ENCODE peak calls at places on chromosome 4, in six cellular contexts. Q, V, I, H, K and Z are unnamed samples.

GRCh38 chr4:41297832-41298231 is 41.1 kb downstream of the UCHL1 start:
- DNase-seq in Q (no peak), V (no peak), I (no peak), H (no peak), K (no peak), Z (no peak)

GRCh38 chr4:13559414-13559813 is 15.1 kb upstream of the NKX3-2 start:
- DNase-seq in Q (no peak), V (no peak), I (no peak), H (no peak), K (no peak), Z (no peak)

GRCh38 chr4:25863347-25863784 is 578 bp upstream of the SEL1L3 start:
- DNase-seq in Q (no peak), V (no peak), I (no peak), H (no peak), K (peak), Z (no peak)

GRCh38 chr4:138439143-138439581 is 197.0 kb upstream of the SLC7A11 start:
- DNase-seq in Q (no peak), V (no peak), I (no peak), H (no peak), K (no peak), Z (no peak)

GRCh38 chr4:83436680-83437079 is 18.9 kb downstream of the HELQ start:
- DNase-seq in Q (no peak), V (no peak), I (no peak), H (no peak), K (no peak), Z (no peak)

GRCh38 chr4:991451-992296 is 1.5 kb downstream of the SLC26A1 start:
- DNase-seq in Q (peak), V (no peak), I (no peak), H (no peak), K (no peak), Z (no peak)

GRCh38 chr4:11543710-11544109 is 115.0 kb upstream of the HS3ST1 start:
- DNase-seq in Q (peak), V (no peak), I (no peak), H (no peak), K (no peak), Z (no peak)

GRCh38 chr4:58711039-58711438 is 1600.9 kb upstream of the IGFBP7 start:
- DNase-seq in Q (no peak), V (no peak), I (no peak), H (no peak), K (no peak), Z (no peak)

GRCh38 chr4:148998719-148999118 is 556.5 kb upstream of the NR3C2 start:
- DNase-seq in Q (no peak), V (peak), I (no peak), H (no peak), K (no peak), Z (no peak)

GRCh38 chr4:664713-665231 is 9.3 kb downstream of the ATP5ME start:
- DNase-seq in Q (no peak), V (no peak), I (no peak), H (no peak), K (no peak), Z (no peak)

GRCh38 chr4:188989371-188989770 is 850.1 kb downstream of the TRIML1 start:
- DNase-seq in Q (no peak), V (no peak), I (no peak), H (no peak), K (peak), Z (no peak)

GRCh38 chr4:162498168-162498567 is 334.4 kb upstream of the FSTL5 start:
- DNase-seq in Q (no peak), V (no peak), I (no peak), H (no peak), K (no peak), Z (no peak)

GRCh38 chr4:100796333-100796732 is 278.5 kb upstream of the EMCN start:
- DNase-seq in Q (no peak), V (no peak), I (no peak), H (no peak), K (no peak), Z (no peak)

GRCh38 chr4:126448093-126448820 is 1133.5 kb downstream of the FAT4 start:
- DNase-seq in Q (no peak), V (no peak), I (no peak), H (no peak), K (no peak), Z (no peak)

GRCh38 chr4:82493721-82494425 is 63.5 kb downstream of the ENOPH1 start:
- DNase-seq in Q (no peak), V (peak), I (no peak), H (no peak), K (no peak), Z (no peak)

GRCh38 chr4:186021461-186022167 is 47.3 kb upstream of the TLR3 start:
- DNase-seq in Q (peak), V (no peak), I (peak), H (no peak), K (peak), Z (no peak)

GRCh38 chr4:100900134-100900533 is 382.3 kb upstream of the EMCN start:
- DNase-seq in Q (no peak), V (no peak), I (no peak), H (no peak), K (no peak), Z (no peak)

GRCh38 chr4:38034986-38035882 is 75.0 kb downstream of the PTTG2 start:
- DNase-seq in Q (peak), V (peak), I (peak), H (no peak), K (peak), Z (no peak)

GRCh38 chr4:107035711-107036601 is at the start of gene DKK2:
- DNase-seq in Q (no peak), V (peak), I (peak), H (no peak), K (peak), Z (no peak)

GRCh38 chr4:125306112-125306511 is 8.6 kb upstream of the FAT4 start:
- DNase-seq in Q (no peak), V (no peak), I (no peak), H (no peak), K (no peak), Z (no peak)

GRCh38 chr4:74328501-74328900 is 20.2 kb downstream of the EPGN start:
- DNase-seq in Q (no peak), V (no peak), I (no peak), H (no peak), K (no peak), Z (no peak)

GRCh38 chr4:184983660-184984356 is 34.5 kb upstream of the HELT start:
- DNase-seq in Q (peak), V (peak), I (peak), H (peak), K (peak), Z (no peak)

GRCh38 chr4:64497526-64497925 is 88.3 kb upstream of the TECRL start:
- DNase-seq in Q (no peak), V (no peak), I (no peak), H (no peak), K (no peak), Z (no peak)

GRCh38 chr4:177566691-177567090 is 124.5 kb upstream of the AGA start:
- DNase-seq in Q (no peak), V (no peak), I (no peak), H (no peak), K (no peak), Z (no peak)

GRCh38 chr4:85569730-85570299 is 94.9 kb downstream of the ARHGAP24 start:
- DNase-seq in Q (no peak), V (no peak), I (no peak), H (no peak), K (no peak), Z (no peak)

GRCh38 chr4:130542953-130543352 is 1447.0 kb downstream of the C4orf33 start:
- DNase-seq in Q (no peak), V (no peak), I (no peak), H (no peak), K (no peak), Z (no peak)

GRCh38 chr4:156295676-156296075 is 342.0 kb upstream of the CTSO start:
- DNase-seq in Q (no peak), V (no peak), I (no peak), H (no peak), K (no peak), Z (no peak)

GRCh38 chr4:156329779-156330178 is 376.1 kb upstream of the CTSO start:
- DNase-seq in Q (no peak), V (peak), I (no peak), H (no peak), K (no peak), Z (no peak)

GRCh38 chr4:76571274-76571673 is 136.2 kb downstream of the SHROOM3 start:
- DNase-seq in Q (no peak), V (no peak), I (no peak), H (no peak), K (peak), Z (no peak)

GRCh38 chr4:78661923-78662521 is 110.5 kb downstream of the ANXA3 start:
- DNase-seq in Q (no peak), V (peak), I (no peak), H (no peak), K (peak), Z (no peak)

GRCh38 chr4:23235613-23236390 is 543.1 kb downstream of the GBA3 start:
- DNase-seq in Q (no peak), V (no peak), I (no peak), H (no peak), K (peak), Z (no peak)

GRCh38 chr4:138301536-138301935 is 59.4 kb upstream of the SLC7A11 start:
- DNase-seq in Q (no peak), V (no peak), I (no peak), H (no peak), K (peak), Z (no peak)

GRCh38 chr4:21765810-21766407 is 182.7 kb downstream of the KCNIP4 start:
- DNase-seq in Q (peak), V (peak), I (no peak), H (no peak), K (peak), Z (no peak)

GRCh38 chr4:42143996-42144395 is 8.5 kb downstream of the BEND4 start:
- DNase-seq in Q (no peak), V (no peak), I (no peak), H (no peak), K (no peak), Z (no peak)

GRCh38 chr4:163070023-163070422 is 96.7 kb downstream of the NAF1 start:
- DNase-seq in Q (no peak), V (no peak), I (no peak), H (no peak), K (no peak), Z (no peak)

DNA sequence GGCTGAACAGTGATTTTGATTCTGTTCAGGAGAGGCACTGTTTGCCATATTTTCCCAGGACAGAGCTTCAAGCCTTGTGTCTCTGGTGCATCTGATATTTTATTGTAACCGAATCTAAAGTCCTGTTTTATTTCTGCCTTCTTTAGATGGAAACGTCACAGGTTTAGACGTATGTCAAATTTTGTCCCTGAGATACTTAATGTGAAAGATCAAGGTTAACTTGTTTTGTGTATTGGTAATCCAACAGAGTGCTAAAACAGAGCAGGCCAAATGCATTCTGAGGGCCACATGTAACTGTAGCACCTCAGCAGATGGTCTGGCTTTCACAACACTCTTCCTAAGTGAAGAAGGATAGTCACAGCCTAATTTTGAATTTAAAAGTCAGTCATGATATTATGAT is at the start of gene GNRHR:
- DNase-seq in Q (no peak), V (no peak), I (no peak), H (no peak), K (no peak), Z (no peak)
- H3K27ac ChIP-seq in Q (no peak), V (no peak), I (no peak), H (no peak), K (no peak), Z (no peak)

DNA sequence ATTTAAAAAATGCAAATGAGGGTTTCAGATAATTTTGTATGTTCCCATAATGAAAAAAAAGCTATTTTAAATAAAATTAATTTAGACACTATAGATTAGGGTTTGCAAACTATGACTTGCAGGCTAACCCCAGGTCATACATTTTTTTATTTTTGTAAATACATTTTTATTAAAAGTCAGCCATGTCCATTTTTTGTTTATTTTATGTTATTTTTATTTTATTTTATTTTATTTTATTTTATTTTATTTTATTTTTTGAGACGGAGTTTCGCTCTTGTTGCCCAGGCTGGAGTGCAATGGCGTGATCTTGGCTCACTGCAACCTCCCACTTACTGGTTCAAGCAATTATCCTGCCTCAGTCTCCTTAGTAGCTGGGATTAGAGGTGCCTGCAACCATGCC is 460.6 kb downstream of the IL15 start:
- DNase-seq in Q (no peak), V (no peak), I (no peak), H (no peak), K (no peak), Z (no peak)
- H3K27ac ChIP-seq in Q (no peak), V (no peak), I (no peak), H (no peak), K (no peak), Z (no peak)

DNA sequence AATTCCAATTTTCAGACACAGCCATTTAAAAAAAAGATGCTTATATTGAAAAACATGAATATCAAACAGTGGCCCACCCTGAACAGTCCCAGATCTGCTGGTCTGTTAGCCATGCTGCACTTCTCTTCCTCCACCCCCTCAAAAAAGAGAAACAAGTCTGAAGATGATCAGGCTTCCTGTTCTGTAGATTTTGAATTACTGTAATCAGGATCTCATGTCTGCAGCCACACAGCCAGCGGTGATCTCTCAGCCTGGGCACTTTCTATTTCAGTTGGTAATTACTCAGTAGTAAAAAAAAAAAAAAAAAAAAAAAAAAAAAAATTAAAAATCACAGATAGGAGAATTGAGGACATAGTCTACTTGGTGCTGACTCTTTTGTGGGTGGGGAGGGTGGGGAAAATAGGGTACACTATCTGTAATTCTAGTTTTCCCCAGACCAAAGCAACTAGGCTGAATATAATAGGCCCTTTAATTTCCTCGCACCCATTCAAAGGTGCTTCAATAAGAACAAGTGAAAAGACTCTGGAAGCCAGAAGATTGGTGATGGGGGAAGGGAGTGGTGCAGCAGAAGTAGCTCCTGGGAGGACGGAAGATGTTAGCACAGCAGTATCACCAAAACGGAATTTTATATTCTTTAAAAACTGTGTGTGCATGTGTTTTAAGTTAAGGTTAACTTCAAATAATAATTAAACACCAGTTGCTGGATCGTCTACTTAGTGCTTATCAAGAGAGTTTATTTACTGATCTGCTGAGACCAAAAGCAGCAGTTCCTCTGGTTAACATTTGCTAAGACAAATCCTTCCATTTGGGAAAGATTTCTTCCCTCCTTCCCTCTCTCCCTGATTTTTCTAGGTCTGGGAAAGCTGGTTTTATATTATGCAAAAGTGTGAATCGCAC is 47.1 kb downstream of the SPRY1 start:
- DNase-seq in Q (no peak), V (peak), I (no peak), H (no peak), K (no peak), Z (no peak)
- H3K27ac ChIP-seq in Q (no peak), V (peak), I (no peak), H (no peak), K (peak), Z (peak)

DNA sequence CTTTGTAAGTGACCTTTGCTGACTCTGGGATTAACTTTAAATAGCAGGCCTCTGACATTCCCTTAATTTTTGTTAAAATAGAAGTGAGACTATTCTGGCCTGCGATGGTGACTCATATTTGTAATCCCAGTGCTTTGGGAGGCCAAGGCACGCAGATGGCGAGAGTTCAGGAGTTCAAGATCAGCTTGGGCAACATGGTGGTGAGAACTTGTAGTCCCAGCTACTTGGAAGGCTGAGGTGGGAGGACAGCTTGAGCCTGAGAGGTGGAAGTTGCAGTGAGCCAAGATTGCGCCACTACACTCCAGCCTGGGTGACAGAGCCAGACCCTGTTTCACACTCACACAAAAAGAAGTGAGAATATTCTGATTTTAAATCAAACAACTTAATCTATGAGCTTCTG is 27.3 kb downstream of the ZNF330 start:
- DNase-seq in Q (no peak), V (peak), I (no peak), H (no peak), K (no peak), Z (no peak)
- H3K27ac ChIP-seq in Q (no peak), V (no peak), I (no peak), H (no peak), K (no peak), Z (no peak)

DNA sequence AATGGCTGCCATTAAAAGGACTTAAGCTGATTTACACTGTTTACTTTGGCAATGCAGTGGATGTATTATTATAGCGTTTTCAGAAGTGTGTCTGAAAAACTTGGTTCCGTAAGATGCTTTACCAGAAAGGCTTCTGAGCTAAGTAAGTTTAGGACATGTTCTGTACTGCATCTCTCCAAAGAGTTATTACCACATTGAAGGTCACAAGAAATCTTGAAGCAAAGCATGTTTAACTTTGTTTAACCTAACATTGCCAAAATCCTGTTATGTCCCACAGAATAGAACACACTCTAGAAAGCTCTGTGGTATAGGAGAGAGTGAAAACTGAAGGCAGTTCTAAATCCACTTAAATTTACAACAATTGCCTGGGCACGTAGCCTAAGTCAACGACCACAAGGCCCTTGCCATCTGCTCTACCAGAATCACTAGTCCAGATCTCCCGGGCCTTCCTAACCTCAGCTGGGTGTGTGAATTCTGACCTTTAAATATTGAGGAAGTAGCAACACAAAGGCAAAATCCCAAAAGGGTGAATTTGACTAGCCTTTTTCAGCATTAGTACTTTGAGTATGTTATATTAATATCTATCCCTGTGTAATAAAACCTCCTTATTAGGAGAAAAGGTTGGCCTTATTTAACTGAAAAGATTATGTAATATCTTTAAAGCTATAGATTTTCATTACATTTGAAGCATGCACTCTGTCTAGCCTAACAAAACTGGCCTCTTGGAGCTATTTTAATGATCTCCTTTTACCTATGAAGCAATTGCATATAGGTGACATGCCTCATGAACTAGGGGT is 4.4 kb upstream of the MAML3 start:
- DNase-seq in Q (no peak), V (peak), I (no peak), H (no peak), K (no peak), Z (no peak)
- H3K27ac ChIP-seq in Q (no peak), V (no peak), I (no peak), H (no peak), K (peak), Z (no peak)

DNA sequence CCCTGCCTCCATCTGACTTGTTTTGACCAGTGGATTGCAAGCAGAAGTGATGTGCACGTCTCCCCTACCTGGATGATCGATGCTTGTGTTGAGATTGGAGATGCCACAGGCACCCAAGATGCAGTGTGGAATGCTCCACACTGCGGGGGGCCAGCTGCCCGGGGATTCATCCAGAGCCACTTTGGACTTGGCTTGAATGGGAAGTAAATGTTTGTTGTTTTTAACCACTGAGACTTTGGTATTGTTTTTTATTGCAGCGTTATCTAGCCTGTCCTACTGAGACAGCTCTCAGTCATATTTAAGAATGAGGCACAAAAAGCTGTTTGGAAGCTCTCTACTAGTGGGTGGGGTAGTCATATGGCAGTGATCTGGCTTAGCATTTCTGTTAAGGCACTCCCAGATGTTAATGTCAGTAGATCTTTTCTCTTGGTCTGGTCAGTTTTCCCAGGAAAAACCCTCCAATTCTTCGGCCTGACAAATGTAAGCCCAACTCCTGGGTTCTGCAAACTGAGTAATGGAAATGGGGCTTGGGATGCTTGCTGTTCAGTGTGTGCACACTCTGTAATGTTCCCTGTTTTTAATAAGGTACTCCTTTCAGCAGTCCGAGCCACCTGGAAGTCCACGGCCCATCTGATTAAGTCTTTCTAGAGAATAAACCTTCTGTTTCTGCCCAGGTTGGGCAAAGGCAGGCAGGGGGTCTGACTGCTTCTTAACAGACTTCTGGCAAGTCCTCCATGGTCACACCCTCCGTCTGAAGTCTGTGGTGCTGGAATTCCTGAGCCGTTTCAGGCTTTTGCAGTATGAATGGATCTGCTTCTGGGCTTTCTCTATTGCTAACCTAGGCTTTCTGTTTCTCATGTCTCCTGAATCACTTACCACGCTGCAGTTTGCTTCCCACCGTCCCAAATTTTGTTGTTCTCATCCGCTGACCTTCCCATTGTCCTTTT is 74.8 kb downstream of the WWC2 start:
- DNase-seq in Q (no peak), V (no peak), I (no peak), H (no peak), K (no peak), Z (no peak)
- H3K27ac ChIP-seq in Q (no peak), V (no peak), I (no peak), H (no peak), K (peak), Z (no peak)